ENCODE peak calls at places on chromosomes 2 and 18, in four cellular contexts. N is cardiac muscle cell, T is body of pancreas, W is adrenal gland. L is an unnamed sample.

GRCh38 chr2:2847131-2847740 is 516.2 kb upstream of the MYT1L start:
- DNase-seq in N (no peak), T (peak), W (no peak), L (no peak)

GRCh38 chr2:7111626-7112025 is 194.4 kb downstream of the RNF144A start:
- DNase-seq in N (no peak), T (no peak), W (no peak), L (no peak)

GRCh38 chr2:32697156-32697555 is 69.3 kb downstream of the TTC27 start:
- DNase-seq in N (peak), T (no peak), W (no peak), L (no peak)

GRCh38 chr2:219246559-219246958 is 1.3 kb downstream of the STK16 start:
- DNase-seq in N (no peak), T (no peak), W (no peak), L (no peak)

GRCh38 chr2:224638338-224638823 is 53.2 kb upstream of the CUL3 start:
- DNase-seq in N (no peak), T (no peak), W (no peak), L (no peak)

GRCh38 chr2:98569197-98569793 is 39.0 kb downstream of the COA5 start:
- DNase-seq in N (peak), T (peak), W (peak), L (no peak)

GRCh38 chr2:238645716-238646115 is 202.2 kb upstream of the TWIST2 start:
- DNase-seq in N (no peak), T (no peak), W (no peak), L (no peak)

GRCh38 chr2:224887159-224887558 is 155.1 kb downstream of the DOCK10 start:
- DNase-seq in N (peak), T (no peak), W (no peak), L (no peak)

GRCh38 chr2:111168528-111168929 is 47.8 kb downstream of the BCL2L11 start:
- DNase-seq in N (peak), T (peak), W (peak), L (peak)

GRCh38 chr2:102657770-102658169 is 38.4 kb downstream of the SLC9A2 start:
- DNase-seq in N (no peak), T (no peak), W (no peak), L (no peak)

GRCh38 chr2:234137400-234138014 is 87.0 kb downstream of the SPP2 start:
- DNase-seq in N (peak), T (no peak), W (no peak), L (peak)

GRCh38 chr2:3647246-3647645 is 10.8 kb upstream of the ALLC start:
- DNase-seq in N (no peak), T (no peak), W (no peak), L (no peak)

GRCh38 chr2:130346741-130347066 is 4.0 kb downstream of the IMP4 start:
- DNase-seq in N (no peak), T (no peak), W (no peak), L (no peak)

GRCh38 chr2:53130441-53130943 is 637.1 kb upstream of the CHAC2 start:
- DNase-seq in N (peak), T (no peak), W (no peak), L (peak)

GRCh38 chr2:148666555-148666954 is 22.0 kb downstream of the EPC2 start:
- DNase-seq in N (no peak), T (no peak), W (no peak), L (no peak)

GRCh38 chr18:61308009-61308408 is 25.2 kb upstream of the CDH20 start:
- DNase-seq in N (no peak), T (no peak), W (no peak), L (no peak)

DNA sequence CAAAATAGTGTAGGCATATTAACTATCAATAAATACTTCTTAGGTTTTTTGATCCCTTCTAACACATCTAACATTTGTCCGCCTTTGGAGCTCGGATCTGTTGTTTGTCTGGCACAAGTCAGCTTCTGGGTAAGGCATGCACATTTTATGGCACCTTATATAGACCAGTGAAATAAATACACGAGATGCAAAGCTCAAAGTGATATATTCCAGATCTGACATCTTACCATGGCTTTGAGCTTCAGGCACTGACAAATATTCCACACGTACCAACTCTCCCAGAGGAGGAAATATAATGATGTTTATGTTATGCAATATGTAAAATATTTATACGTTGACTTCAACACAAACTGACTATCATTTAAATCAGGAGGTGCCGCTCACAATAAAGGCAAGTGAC is 430.1 kb upstream of the SMIM21 start:
- DNase-seq in N (no peak), T (no peak), W (no peak), L (no peak)
- H3K27ac ChIP-seq in N (no peak), T (no peak), W (no peak), L (no peak)

GRCh38 chr2:199659207-199659606 is 191.8 kb downstream of the FTCDNL1 start:
- DNase-seq in N (peak), T (no peak), W (peak), L (no peak)

GRCh38 chr2:199668648-199669047 is 182.3 kb downstream of the FTCDNL1 start:
- DNase-seq in N (no peak), T (no peak), W (no peak), L (no peak)

GRCh38 chr2:199660167-199660566 is 190.8 kb downstream of the FTCDNL1 start:
- DNase-seq in N (no peak), T (no peak), W (no peak), L (no peak)

GRCh38 chr2:199662245-199662644 is 188.7 kb downstream of the FTCDNL1 start:
- DNase-seq in N (no peak), T (no peak), W (no peak), L (no peak)

GRCh38 chr2:199663157-199663556 is 187.8 kb downstream of the FTCDNL1 start:
- DNase-seq in N (no peak), T (no peak), W (no peak), L (no peak)
- H3K27ac ChIP-seq in N (no peak), T (no peak), W (no peak), L (no peak)

DNA sequence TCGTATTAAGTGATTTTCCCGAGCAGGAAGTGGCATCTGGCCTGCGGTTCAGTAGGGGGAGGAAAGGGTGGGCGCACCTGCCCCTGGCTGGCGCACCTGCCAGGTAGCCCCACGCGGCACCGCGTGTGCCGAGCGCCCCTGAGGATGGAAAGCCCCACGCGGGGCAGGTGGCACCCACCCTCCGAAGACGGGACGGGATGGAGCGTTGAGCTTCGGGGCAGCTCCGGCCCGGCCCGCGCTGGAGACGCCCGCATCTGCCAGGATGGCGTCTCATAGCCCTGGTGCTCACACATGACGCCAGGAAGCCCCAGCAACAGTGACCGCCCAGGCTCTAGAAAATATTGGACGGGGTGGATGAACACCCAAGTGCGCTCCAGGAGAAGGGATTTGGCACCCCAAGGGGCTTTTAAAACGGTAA is 2.5 kb upstream of the NFATC1 start:
- DNase-seq in N (peak), T (no peak), W (no peak), L (no peak)
- H3K27ac ChIP-seq in N (no peak), T (peak), W (peak), L (peak)

DNA sequence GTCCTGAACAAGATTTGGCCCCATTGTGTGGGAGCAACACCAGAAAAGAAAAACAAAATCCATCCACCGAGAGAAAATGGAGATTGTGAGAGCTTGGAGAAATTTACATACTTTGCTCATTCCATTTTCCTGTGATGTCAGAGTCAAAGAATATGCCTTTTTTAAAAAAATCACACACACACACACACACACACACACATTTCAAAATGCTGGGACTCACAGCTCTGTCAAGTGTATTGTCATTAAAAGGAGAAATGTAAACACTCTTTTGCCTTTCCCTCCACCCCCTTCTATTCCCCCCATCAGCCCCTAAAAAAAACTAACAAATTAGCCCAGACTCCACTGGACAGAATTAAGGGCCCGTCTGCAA is 52.4 kb upstream of the CTAGE1 start:
- DNase-seq in N (no peak), T (no peak), W (no peak), L (peak)
- H3K27ac ChIP-seq in N (peak), T (peak), W (peak), L (peak)

GRCh38 chr2:38467768-38468463 is 90.8 kb upstream of the ATL2 start:
- DNase-seq in N (no peak), T (no peak), W (no peak), L (no peak)

GRCh38 chr2:38465789-38466127 is 88.7 kb upstream of the ATL2 start:
- DNase-seq in N (peak), T (peak), W (peak), L (peak)

GRCh38 chr2:38464971-38465788 is 88.1 kb upstream of the ATL2 start:
- DNase-seq in N (no peak), T (no peak), W (no peak), L (no peak)

GRCh38 chr2:38466409-38466808 is 89.3 kb upstream of the ATL2 start:
- DNase-seq in N (no peak), T (no peak), W (no peak), L (no peak)

GRCh38 chr2:38466849-38467767 is 90.0 kb upstream of the ATL2 start:
- DNase-seq in N (peak), T (no peak), W (no peak), L (no peak)
- H3K27ac ChIP-seq in N (no peak), T (no peak), W (no peak), L (no peak)

DNA sequence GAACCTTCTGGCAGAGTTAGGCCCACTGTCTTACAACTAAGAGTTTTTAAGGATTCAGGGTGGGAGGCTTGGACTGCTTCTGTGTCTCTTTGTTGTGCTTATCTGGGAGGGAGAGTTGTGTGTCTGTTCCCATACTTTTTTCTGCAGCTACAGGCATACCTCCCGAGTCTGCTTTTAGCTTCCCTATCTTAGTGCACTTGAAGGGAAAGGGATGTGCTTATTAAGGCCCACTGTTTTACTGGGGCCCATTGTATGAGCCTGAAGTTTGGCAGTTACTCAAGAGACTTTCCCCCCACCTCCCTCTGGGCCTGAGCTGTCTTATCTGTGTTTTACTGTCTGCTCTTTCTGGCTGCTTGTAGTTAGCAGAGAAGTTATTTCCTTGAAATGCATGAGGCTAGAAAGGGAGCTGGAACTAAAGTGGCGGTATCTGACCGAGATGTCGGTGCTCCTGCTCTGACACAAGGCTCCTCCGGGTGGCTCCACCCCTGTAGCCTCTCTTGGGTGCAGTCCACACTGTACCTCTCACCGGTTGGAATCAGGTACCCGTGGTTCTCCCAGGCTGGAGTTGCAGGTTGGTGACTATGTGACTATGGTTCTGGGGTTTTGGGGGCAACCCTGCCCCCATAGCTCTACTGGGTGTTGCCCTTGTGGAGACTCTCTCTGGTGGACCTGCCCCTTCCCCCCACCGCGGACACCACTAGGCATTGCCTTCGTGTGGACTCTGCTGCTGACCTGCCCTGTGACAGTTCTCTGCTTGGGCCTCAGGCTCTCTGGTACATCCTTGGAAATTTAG is 12.9 kb downstream of the UBR3 start:
- DNase-seq in N (peak), T (no peak), W (no peak), L (no peak)
- H3K27ac ChIP-seq in N (peak), T (no peak), W (peak), L (no peak)

DNA sequence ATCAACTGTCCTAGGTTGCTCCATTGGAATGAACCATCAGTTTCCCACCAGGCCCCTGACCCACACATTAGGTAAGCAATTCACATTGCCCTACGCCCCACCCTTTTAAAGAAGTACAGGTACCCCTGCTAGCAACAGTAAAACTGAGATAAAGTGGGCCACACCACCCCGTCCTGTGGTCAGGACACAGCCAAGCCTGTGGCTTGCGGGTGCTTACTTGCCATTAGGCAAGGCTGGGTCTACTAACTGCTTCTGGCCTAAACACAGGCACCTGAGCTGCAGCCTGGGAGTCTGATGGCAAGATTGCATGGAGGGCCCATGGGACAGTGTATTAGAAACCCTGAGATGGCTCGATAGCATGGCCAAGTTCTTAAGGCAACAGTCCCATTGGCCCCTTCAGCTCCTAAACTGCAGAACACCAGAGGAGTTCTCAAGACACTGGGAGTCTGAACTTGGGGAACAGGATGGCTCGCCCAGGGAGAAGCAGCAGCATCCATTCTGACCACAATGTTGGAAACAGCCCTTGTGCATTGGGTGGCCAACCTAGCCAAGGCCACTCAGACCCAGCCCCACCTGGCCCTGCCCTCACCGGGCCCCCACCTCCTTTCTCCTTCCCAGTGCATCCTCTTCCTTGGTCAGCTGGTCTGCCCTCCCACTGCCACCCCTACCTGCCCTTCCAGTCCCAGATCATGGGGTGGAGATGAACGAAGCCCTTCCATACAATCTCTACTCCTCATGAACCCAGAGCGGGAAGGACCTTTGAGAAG is 177.1 kb downstream of the TNS1 start:
- DNase-seq in N (no peak), T (no peak), W (no peak), L (no peak)
- H3K27ac ChIP-seq in N (no peak), T (no peak), W (peak), L (no peak)

GRCh38 chr18:51151185-51151567 is 46.3 kb downstream of the MEX3C start:
- DNase-seq in N (no peak), T (no peak), W (no peak), L (no peak)
- H3K27ac ChIP-seq in N (no peak), T (no peak), W (no peak), L (no peak)

GRCh38 chr2:136098441-136098840 is 19.5 kb downstream of the CXCR4 start:
- DNase-seq in N (no peak), T (no peak), W (no peak), L (no peak)
- H3K27ac ChIP-seq in N (no peak), T (no peak), W (no peak), L (no peak)

L was measured in SJSA1.